ENCODE peak calls at places on chromosomes 11 and 22, in seven cellular contexts. R is K562, L is HCT116, Y is H1, A is HepG2, C is GM12878, W is SK-N-SH. Z is an unnamed sample.
A peak's percentile ranks its signal among the peaks of the same experiment; 100 is the strongest.

GRCh38 chr11:110711776-110712642 is at the start of gene ARHGAP20:
- DNase-seq in R (peak; percentile 33), Y (peak; percentile 80), C (no peak), A (peak; percentile 6), L (no peak), W (peak; percentile 87), Z (no peak)

GRCh38 chr11:64379160-64379559 is 20.2 kb downstream of the RPS6KA4 start:
- DNase-seq in A (no peak), Y (no peak), C (no peak), L (no peak), W (no peak), R (no peak), Z (no peak)

GRCh38 chr22:42994917-42995562 is 19.9 kb downstream of the PACSIN2 start:
- DNase-seq in R (no peak), C (peak; percentile 46), A (peak; percentile 98), W (no peak), Y (no peak), L (no peak), Z (peak; percentile 78)

GRCh38 chr11:46342237-46342636 is 5.0 kb upstream of the DGKZ start:
- DNase-seq in L (no peak), W (no peak), A (no peak), Y (no peak), C (no peak), R (no peak), Z (no peak)

GRCh38 chr11:120124355-120124754 is 13.6 kb downstream of the TRIM29 start:
- DNase-seq in R (no peak), Y (no peak), C (no peak), W (no peak), A (no peak), L (no peak), Z (no peak)

GRCh38 chr11:61406067-61406466 is 13.7 kb downstream of the TMEM216 start:
- DNase-seq in W (no peak), R (no peak), A (no peak), Y (no peak), L (no peak), C (no peak), Z (no peak)

GRCh38 chr11:19173004-19173689 is 28.6 kb downstream of the CSRP3 start:
- DNase-seq in L (no peak), A (no peak), C (no peak), W (no peak), R (peak; percentile 54), Y (no peak), Z (no peak)

GRCh38 chr11:62169448-62169847 is 20.6 kb upstream of the SCGB1D1 start:
- DNase-seq in A (no peak), C (no peak), W (no peak), L (no peak), R (no peak), Y (no peak), Z (no peak)

GRCh38 chr11:91742155-91742554 is 482.5 kb upstream of the FAT3 start:
- DNase-seq in A (no peak), L (no peak), R (no peak), Y (no peak), C (no peak), W (no peak), Z (no peak)

GRCh38 chr22:20524004-20524481 is 16.6 kb downstream of the MED15 start:
- DNase-seq in W (peak; percentile 49), L (no peak), C (peak; percentile 68), R (no peak), Y (no peak), A (peak; percentile 85), Z (no peak)

GRCh38 chr11:83403990-83404389 is 117.8 kb upstream of the CCDC90B start:
- DNase-seq in L (no peak), Y (no peak), A (no peak), W (peak; percentile 5), R (no peak), C (no peak), Z (no peak)

GRCh38 chr11:60658409-60658808 is 41.0 kb upstream of the MS4A8 start:
- DNase-seq in A (peak; percentile 35), Y (no peak), W (no peak), L (no peak), C (no peak), R (no peak), Z (no peak)

GRCh38 chr11:59611570-59612565 is 3.7 kb downstream of the OSBP start:
- DNase-seq in Y (no peak), A (peak; percentile 52), C (no peak), L (no peak), R (no peak), W (no peak), Z (no peak)

GRCh38 chr22:42344391-42344861 is 74.0 kb upstream of the TCF20 start:
- DNase-seq in A (no peak), L (no peak), Y (peak; percentile 74), C (no peak), R (no peak), W (no peak), Z (no peak)

GRCh38 chr22:50089231-50090140 is at the start of gene MOV10L1:
- DNase-seq in R (no peak), W (peak; percentile 67), L (no peak), A (no peak), Y (no peak), C (no peak), Z (no peak)

GRCh38 chr11:34243620-34244493 is 114.0 kb downstream of the ABTB2 start:
- DNase-seq in W (no peak), R (peak; percentile 28), C (peak; percentile 86), L (peak; percentile 71), A (no peak), Y (no peak), Z (no peak)
- TF ChIP-seq SIN3A in W (no peak), R (no peak), C (no peak), L (no peak), A (no peak), Y (no peak), Z (no peak)

GRCh38 chr11:103880968-103881367 is 155.5 kb upstream of the DDI1 start:
- DNase-seq in A (no peak), L (no peak), Y (no peak), W (no peak), R (no peak), C (no peak), Z (no peak)

GRCh38 chr11:103887001-103887680 is 149.3 kb upstream of the DDI1 start:
- DNase-seq in C (no peak), A (no peak), R (no peak), Y (no peak), W (no peak), L (no peak), Z (no peak)

GRCh38 chr11:103881518-103882070 is 154.8 kb upstream of the DDI1 start:
- DNase-seq in L (no peak), A (no peak), Y (no peak), R (no peak), C (no peak), W (no peak), Z (no peak)

GRCh38 chr11:103883291-103883690 is 153.1 kb upstream of the DDI1 start:
- DNase-seq in L (no peak), A (no peak), Y (no peak), W (no peak), C (no peak), R (no peak), Z (no peak)

DNA sequence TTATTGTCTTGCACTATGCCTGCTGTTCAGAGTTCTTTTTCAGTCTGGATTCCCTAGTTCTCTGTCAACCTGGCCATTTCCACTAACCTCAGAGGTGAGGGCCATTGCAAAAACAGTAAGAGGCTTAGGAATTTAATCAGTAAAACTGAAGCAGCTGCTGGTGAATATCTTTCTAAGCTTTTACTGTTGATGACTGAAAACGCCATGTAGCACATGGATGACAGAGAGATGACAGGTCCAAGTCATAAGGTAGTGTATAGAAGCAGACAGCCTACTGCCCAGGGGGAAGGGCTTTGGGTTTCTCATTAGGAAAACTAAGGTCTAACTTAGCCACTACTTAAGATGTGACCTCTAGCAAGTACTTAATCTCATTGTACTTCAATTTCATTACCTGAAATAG is 152.6 kb upstream of the DDI1 start:
- DNase-seq in A (no peak), R (no peak), C (no peak), Y (no peak), L (no peak), W (no peak), Z (no peak)
- H3K4me1 ChIP-seq in A (no peaks in the 10 kb centered on the region), R (no peaks in the 10 kb centered on the region), C (no peaks in the 10 kb centered on the region), Y (peaks cover 5% of the 10 kb centered on the region), L (peaks cover 3% of the 10 kb centered on the region), W (no peaks in the 10 kb centered on the region), Z (no peaks in the 10 kb centered on the region)

DNA sequence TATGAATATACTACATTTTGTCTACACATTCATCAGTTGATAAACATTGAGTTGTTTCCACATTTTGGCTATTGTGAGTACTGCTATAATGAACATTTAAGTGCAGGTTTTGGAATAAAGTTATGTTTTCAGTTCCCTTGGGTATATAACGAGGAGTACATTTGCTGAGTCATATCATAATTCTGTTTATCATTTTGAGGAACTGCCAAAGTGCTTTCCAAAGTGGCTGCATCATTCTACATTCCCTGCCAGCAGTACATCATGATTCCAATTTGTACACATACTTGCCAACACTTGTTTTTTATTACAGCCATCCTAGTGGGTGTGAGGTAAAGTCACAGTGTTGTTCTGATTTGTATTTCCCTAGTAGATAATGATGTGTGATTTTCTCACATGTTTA is 1458.6 kb upstream of the TENM4 start:
- DNase-seq in C (no peak), R (no peak), W (no peak), L (no peak), A (no peak), Y (no peak), Z (no peak)
- TF ChIP-seq SIN3A in C (no peak), R (no peak), W (no peak), L (no peak), A (no peak), Y (no peak), Z (no peak)

GRCh38 chr11:67288452-67289225 is 464 bp upstream of the ANKRD13D start:
- DNase-seq in W (peak; percentile 97), A (peak; percentile 85), Y (peak; percentile 91), L (peak; percentile 54), R (peak; percentile 90), C (peak; percentile 61), Z (no peak)

GRCh38 chr11:67288198-67288451 is 978 bp upstream of the ANKRD13D start:
- DNase-seq in L (no peak), R (no peak), A (no peak), W (no peak), Y (no peak), C (no peak), Z (no peak)

GRCh38 chr11:67289226-67289650 is at the start of gene ANKRD13D:
- DNase-seq in W (no peak), C (no peak), R (no peak), L (no peak), Y (no peak), A (no peak), Z (no peak)

GRCh38 chr11:67290801-67291200 is 1.7 kb downstream of the ANKRD13D start:
- DNase-seq in L (no peak), Y (no peak), A (no peak), C (no peak), R (no peak), W (no peak), Z (no peak)

DNA sequence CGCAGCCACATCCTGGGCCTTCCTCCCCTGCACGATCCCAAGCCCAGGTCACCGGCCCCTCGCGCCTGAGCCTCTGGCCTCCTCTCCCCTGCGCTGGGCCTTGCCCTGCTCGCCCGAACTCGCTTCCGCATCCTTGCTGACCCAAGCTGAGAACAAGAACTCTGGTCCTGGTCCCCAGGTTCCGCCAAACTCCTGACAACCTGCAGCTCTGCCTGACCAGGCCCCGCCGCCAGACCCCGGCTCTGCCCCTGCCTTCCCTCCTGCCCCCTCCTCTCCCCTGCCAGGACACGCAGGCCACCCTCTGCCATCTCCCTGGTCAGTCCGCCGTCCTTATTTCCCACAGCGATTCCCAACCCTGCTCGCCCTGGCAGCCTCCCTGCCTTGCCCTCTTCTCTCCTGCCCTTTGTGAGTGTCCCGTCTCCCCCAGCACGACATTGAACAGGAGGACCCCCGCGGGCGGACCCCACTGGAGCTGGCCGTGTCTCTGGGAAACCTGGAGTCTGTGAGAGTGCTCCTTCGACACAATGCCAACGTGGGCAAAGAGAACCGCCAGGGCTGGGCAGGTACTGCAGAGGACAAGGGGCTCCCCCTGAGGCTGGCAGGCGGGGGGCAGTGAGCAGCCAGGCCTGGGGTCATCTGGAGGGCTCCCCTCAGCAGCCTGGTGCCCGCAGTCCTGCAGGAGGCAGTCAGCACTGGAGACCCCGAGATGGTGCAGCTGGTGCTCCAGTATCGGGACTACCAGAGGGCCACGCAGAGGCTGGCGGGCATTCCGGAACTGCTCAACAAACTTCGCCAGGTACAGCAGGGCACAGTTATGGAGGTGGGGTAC is 762 bp downstream of the ANKRD13D start:
- DNase-seq in L (no peak), R (peak; percentile 55), C (no peak), A (no peak), Y (peak; percentile 64), W (peak; percentile 68), Z (no peak)
- H3K4me1 ChIP-seq in L (peaks cover 29% of the 10 kb centered on the region), R (peaks cover 15% of the 10 kb centered on the region), C (peaks cover 26% of the 10 kb centered on the region), A (peaks cover 37% of the 10 kb centered on the region), Y (no peaks in the 10 kb centered on the region), W (peaks cover 30% of the 10 kb centered on the region), Z (peaks cover 18% of the 10 kb centered on the region)

Z was measured in Panc1.